ENCODE peak calls at places on chromosomes 13 and 19, in six cellular contexts. One of them, this sample, is unnamed. For H3K9me3, the result is how much of the 10 kb centered on the place peaks cover.

GRCh38 chr13:107842562-107843180 is 372.7 kb downstream of the LIG4 start:
- DNase-seq in PC-3: peak
- DNase-seq in GM23248: peak
- DNase-seq in SK-N-SH: no peak
- DNase-seq in hepatocyte: no peak
- DNase-seq in HCT116: no peak
- DNase-seq in this sample: no peak

GRCh38 chr13:28117689-28118377 is 17.5 kb upstream of the FLT3 start:
- DNase-seq in PC-3: peak
- DNase-seq in GM23248: no peak
- DNase-seq in SK-N-SH: no peak
- DNase-seq in hepatocyte: no peak
- DNase-seq in HCT116: no peak
- DNase-seq in this sample: no peak

GRCh38 chr13:107518292-107518691 is 697.0 kb downstream of the LIG4 start:
- DNase-seq in PC-3: peak
- DNase-seq in GM23248: peak
- DNase-seq in SK-N-SH: no peak
- DNase-seq in hepatocyte: peak
- DNase-seq in HCT116: no peak
- DNase-seq in this sample: peak

GRCh38 chr19:44808463-44809371 is at the start of gene BCAM:
- DNase-seq in PC-3: peak
- DNase-seq in GM23248: peak
- DNase-seq in SK-N-SH: peak
- DNase-seq in hepatocyte: peak
- DNase-seq in HCT116: no peak
- DNase-seq in this sample: peak

GRCh38 chr13:39586142-39586541 is 16.9 kb downstream of the LHFPL6 start:
- DNase-seq in PC-3: no peak
- DNase-seq in GM23248: no peak
- DNase-seq in SK-N-SH: no peak
- DNase-seq in hepatocyte: no peak
- DNase-seq in HCT116: no peak
- DNase-seq in this sample: no peak

GRCh38 chr19:55069137-55069858 is 6.3 kb upstream of the RDH13 start:
- DNase-seq in PC-3: peak
- DNase-seq in GM23248: peak
- DNase-seq in SK-N-SH: peak
- DNase-seq in hepatocyte: peak
- DNase-seq in HCT116: no peak
- DNase-seq in this sample: peak

GRCh38 chr13:105918842-105919741 is 616.4 kb downstream of the EFNB2 start:
- DNase-seq in PC-3: peak
- DNase-seq in GM23248: peak
- DNase-seq in SK-N-SH: peak
- DNase-seq in hepatocyte: peak
- DNase-seq in HCT116: peak
- DNase-seq in this sample: no peak

GRCh38 chr13:85798999-85799646 is at the start of gene SLITRK6:
- DNase-seq in PC-3: peak
- DNase-seq in GM23248: peak
- DNase-seq in SK-N-SH: peak
- DNase-seq in hepatocyte: peak
- DNase-seq in HCT116: peak
- DNase-seq in this sample: peak

GRCh38 chr19:41734585-41734984 is 20.7 kb upstream of the CEACAM6 start:
- DNase-seq in PC-3: peak
- DNase-seq in GM23248: no peak
- DNase-seq in SK-N-SH: no peak
- DNase-seq in hepatocyte: peak
- DNase-seq in HCT116: no peak
- DNase-seq in this sample: no peak

GRCh38 chr13:54486421-54487166 is 1458.0 kb downstream of the OLFM4 start:
- DNase-seq in PC-3: no peak
- DNase-seq in GM23248: no peak
- DNase-seq in SK-N-SH: no peak
- DNase-seq in hepatocyte: no peak
- DNase-seq in HCT116: no peak
- DNase-seq in this sample: no peak

DNA sequence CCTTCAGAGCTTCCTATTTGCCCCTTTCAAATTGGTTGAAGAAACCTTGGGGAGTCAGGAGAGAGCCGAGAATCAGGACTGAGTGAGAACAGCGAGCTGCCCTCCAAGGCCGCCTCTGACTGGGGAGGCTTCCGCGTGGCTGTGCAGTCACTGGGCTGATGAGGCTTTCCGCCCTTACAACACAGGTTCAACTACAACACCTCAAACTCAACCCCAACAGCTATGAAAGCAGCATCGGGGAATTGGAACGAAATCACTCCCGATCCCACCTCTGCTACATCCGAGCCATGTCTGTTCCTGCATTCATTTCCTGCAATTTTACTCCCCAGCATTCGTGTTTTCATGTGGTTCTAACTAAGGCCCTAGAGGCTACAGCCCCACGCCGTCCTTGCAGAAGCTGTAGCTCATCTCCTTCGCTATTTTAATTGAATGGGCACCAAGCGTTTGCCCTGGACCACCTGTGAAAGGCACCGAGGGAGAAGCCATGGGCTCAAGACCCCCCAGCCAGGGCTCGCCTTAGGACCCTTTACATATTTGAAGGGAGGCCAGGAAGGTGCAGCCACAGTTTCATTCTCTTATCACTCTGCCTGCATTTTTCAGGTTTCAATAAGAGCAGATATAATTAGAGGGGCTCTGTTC is 12.3 kb upstream of the RASA3 start:
- DNase-seq in PC-3: no peak
- DNase-seq in GM23248: no peak
- DNase-seq in SK-N-SH: no peak
- DNase-seq in hepatocyte: no peak
- DNase-seq in HCT116: no peak
- DNase-seq in this sample: no peak
- H3K4me3 ChIP-seq in PC-3: no peak
- H3K4me3 ChIP-seq in GM23248: no peak
- H3K4me3 ChIP-seq in SK-N-SH: no peak
- H3K4me3 ChIP-seq in hepatocyte: no peak
- H3K4me3 ChIP-seq in HCT116: no peak
- H3K4me3 ChIP-seq in this sample: no peak

GRCh38 chr19:16026756-16027155 is 49.5 kb upstream of the TPM4 start:
- DNase-seq in PC-3: no peak
- DNase-seq in GM23248: no peak
- DNase-seq in SK-N-SH: peak
- DNase-seq in hepatocyte: no peak
- DNase-seq in HCT116: no peak
- DNase-seq in this sample: no peak
- H3K9me3 ChIP-seq in PC-3: under half
- H3K9me3 ChIP-seq in GM23248: under half
- H3K9me3 ChIP-seq in SK-N-SH: under half
- H3K9me3 ChIP-seq in hepatocyte: under half
- H3K9me3 ChIP-seq in HCT116: under half
- H3K9me3 ChIP-seq in this sample: under half

DNA sequence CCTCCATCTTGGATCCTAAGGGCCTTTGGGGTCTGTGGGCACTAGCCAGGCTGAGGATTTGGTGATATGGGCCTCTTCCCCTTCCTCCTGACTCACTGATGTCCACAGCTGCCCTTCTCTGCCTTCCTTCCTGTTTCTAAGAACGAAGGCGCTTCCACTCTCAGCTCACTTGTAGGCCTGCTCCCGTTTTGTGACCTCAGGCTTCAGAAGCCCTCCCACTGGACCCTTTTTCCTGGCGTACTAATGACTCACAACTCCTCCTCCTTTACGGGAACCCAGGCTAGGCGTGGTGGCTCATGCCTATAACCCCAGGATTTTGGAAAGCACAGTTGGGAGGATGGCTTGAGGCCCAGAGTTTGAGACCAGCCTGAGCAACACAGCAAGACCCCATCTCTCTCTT is 55.6 kb downstream of the TMED1 start:
- DNase-seq in PC-3: no peak
- DNase-seq in GM23248: peak
- DNase-seq in SK-N-SH: no peak
- DNase-seq in hepatocyte: no peak
- DNase-seq in HCT116: no peak
- DNase-seq in this sample: no peak
- TF ChIP-seq EZH2phosphoT487 in PC-3: no peak
- TF ChIP-seq EZH2phosphoT487 in GM23248: no peak
- TF ChIP-seq EZH2phosphoT487 in SK-N-SH: no peak
- TF ChIP-seq EZH2phosphoT487 in hepatocyte: no peak
- TF ChIP-seq EZH2phosphoT487 in HCT116: no peak
- TF ChIP-seq EZH2phosphoT487 in this sample: no peak

GRCh38 chr13:30107126-30107525 is 200.2 kb downstream of the KATNAL1 start:
- DNase-seq in PC-3: no peak
- DNase-seq in GM23248: no peak
- DNase-seq in SK-N-SH: no peak
- DNase-seq in hepatocyte: no peak
- DNase-seq in HCT116: no peak
- DNase-seq in this sample: no peak

GRCh38 chr13:30108216-30108912 is 199.0 kb downstream of the KATNAL1 start:
- DNase-seq in PC-3: no peak
- DNase-seq in GM23248: no peak
- DNase-seq in SK-N-SH: no peak
- DNase-seq in hepatocyte: no peak
- DNase-seq in HCT116: no peak
- DNase-seq in this sample: no peak

GRCh38 chr13:30109471-30110135 is 197.7 kb downstream of the KATNAL1 start:
- DNase-seq in PC-3: no peak
- DNase-seq in GM23248: no peak
- DNase-seq in SK-N-SH: no peak
- DNase-seq in hepatocyte: no peak
- DNase-seq in HCT116: no peak
- DNase-seq in this sample: no peak

GRCh38 chr13:30108913-30109237 is 198.5 kb downstream of the KATNAL1 start:
- DNase-seq in PC-3: peak
- DNase-seq in GM23248: no peak
- DNase-seq in SK-N-SH: no peak
- DNase-seq in hepatocyte: peak
- DNase-seq in HCT116: no peak
- DNase-seq in this sample: no peak

DNA sequence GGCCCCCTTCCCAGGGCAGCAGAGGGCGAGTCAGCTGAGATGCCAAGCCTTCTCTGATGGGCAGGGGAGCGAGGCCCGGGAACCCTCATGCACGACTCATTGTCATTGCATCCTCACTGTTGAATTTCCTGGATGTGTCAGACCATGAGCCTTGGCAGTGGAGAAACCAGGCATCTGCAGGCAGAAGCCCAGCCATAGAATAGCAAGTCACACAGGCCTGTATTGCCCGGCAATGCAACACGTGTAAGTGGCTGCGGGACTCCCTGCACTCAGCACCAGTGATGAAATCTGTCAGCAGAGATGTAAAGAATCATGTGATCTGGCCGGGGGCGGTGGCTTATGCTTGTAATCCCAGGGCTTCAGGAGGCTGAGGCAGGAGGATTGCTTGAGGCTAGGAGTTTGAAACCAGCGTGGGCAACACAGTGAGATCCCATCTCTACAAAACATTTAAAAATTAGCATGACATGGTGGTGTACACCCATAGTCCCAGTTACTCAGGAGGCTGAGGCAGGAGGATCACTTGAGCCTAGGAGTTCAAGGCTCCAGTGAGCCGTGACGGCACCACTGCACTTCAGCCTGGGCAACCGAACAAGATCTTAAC is 199.7 kb downstream of the KATNAL1 start:
- DNase-seq in PC-3: peak
- DNase-seq in GM23248: peak
- DNase-seq in SK-N-SH: no peak
- DNase-seq in hepatocyte: no peak
- DNase-seq in HCT116: no peak
- DNase-seq in this sample: no peak
- H3K4me3 ChIP-seq in PC-3: no peak
- H3K4me3 ChIP-seq in GM23248: no peak
- H3K4me3 ChIP-seq in SK-N-SH: no peak
- H3K4me3 ChIP-seq in hepatocyte: no peak
- H3K4me3 ChIP-seq in HCT116: no peak
- H3K4me3 ChIP-seq in this sample: no peak